ENCODE peak calls at places on chromosomes 1 and 21, in four cellular contexts. One of them, this sample, is unnamed.

GRCh38 chr21:25234857-25235801 is 372.2 kb downstream of the MRPL39 start:
- DNase-seq in activated CD4-positive, alpha-beta T cell treated with anti-CD3 and anti-CD28 coated beads, Interleukin-2, amount 10 ng/mL, durations not matched to agents 7 days and 5 days: no peak
- DNase-seq in effector memory CD8-positive, alpha-beta T cell: no peak
- DNase-seq in fibroblast of lung: no peak
- DNase-seq in this sample: no peak

GRCh38 chr1:199084293-199084692 is 445.5 kb downstream of the PTPRC start:
- DNase-seq in activated CD4-positive, alpha-beta T cell treated with anti-CD3 and anti-CD28 coated beads, Interleukin-2, amount 10 ng/mL, durations not matched to agents 7 days and 5 days: no peak
- DNase-seq in effector memory CD8-positive, alpha-beta T cell: no peak
- DNase-seq in fibroblast of lung: peak
- DNase-seq in this sample: no peak

GRCh38 chr1:162536511-162536910 is 25.0 kb upstream of the UAP1 start:
- DNase-seq in activated CD4-positive, alpha-beta T cell treated with anti-CD3 and anti-CD28 coated beads, Interleukin-2, amount 10 ng/mL, durations not matched to agents 7 days and 5 days: no peak
- DNase-seq in effector memory CD8-positive, alpha-beta T cell: no peak
- DNase-seq in fibroblast of lung: peak
- DNase-seq in this sample: no peak

GRCh38 chr1:92481598-92482403 is 4.9 kb downstream of the GFI1 start:
- DNase-seq in activated CD4-positive, alpha-beta T cell treated with anti-CD3 and anti-CD28 coated beads, Interleukin-2, amount 10 ng/mL, durations not matched to agents 7 days and 5 days: no peak
- DNase-seq in effector memory CD8-positive, alpha-beta T cell: no peak
- DNase-seq in fibroblast of lung: peak
- DNase-seq in this sample: no peak

GRCh38 chr1:36156329-36157114 is 562 bp downstream of the MAP7D1 start:
- DNase-seq in activated CD4-positive, alpha-beta T cell treated with anti-CD3 and anti-CD28 coated beads, Interleukin-2, amount 10 ng/mL, durations not matched to agents 7 days and 5 days: peak
- DNase-seq in effector memory CD8-positive, alpha-beta T cell: no peak
- DNase-seq in fibroblast of lung: peak
- DNase-seq in this sample: no peak

GRCh38 chr1:36203554-36204346 is 20.5 kb upstream of the THRAP3 start:
- DNase-seq in activated CD4-positive, alpha-beta T cell treated with anti-CD3 and anti-CD28 coated beads, Interleukin-2, amount 10 ng/mL, durations not matched to agents 7 days and 5 days: no peak
- DNase-seq in effector memory CD8-positive, alpha-beta T cell: no peak
- DNase-seq in fibroblast of lung: peak
- DNase-seq in this sample: no peak

GRCh38 chr1:182668633-182669032 is 15.8 kb downstream of the RGS8 start:
- DNase-seq in activated CD4-positive, alpha-beta T cell treated with anti-CD3 and anti-CD28 coated beads, Interleukin-2, amount 10 ng/mL, durations not matched to agents 7 days and 5 days: no peak
- DNase-seq in effector memory CD8-positive, alpha-beta T cell: no peak
- DNase-seq in fibroblast of lung: no peak
- DNase-seq in this sample: no peak

GRCh38 chr1:28354121-28354520 is 15.4 kb upstream of the PHACTR4 start:
- DNase-seq in activated CD4-positive, alpha-beta T cell treated with anti-CD3 and anti-CD28 coated beads, Interleukin-2, amount 10 ng/mL, durations not matched to agents 7 days and 5 days: no peak
- DNase-seq in effector memory CD8-positive, alpha-beta T cell: no peak
- DNase-seq in fibroblast of lung: peak
- DNase-seq in this sample: no peak

GRCh38 chr1:31264790-31265386 is 25.2 kb upstream of the NKAIN1 start:
- DNase-seq in activated CD4-positive, alpha-beta T cell treated with anti-CD3 and anti-CD28 coated beads, Interleukin-2, amount 10 ng/mL, durations not matched to agents 7 days and 5 days: no peak
- DNase-seq in effector memory CD8-positive, alpha-beta T cell: no peak
- DNase-seq in fibroblast of lung: no peak
- DNase-seq in this sample: no peak

This sample was measured in SK-N-MC.